ENCODE peak calls at places on chromosomes 3 and 15, in six cellular contexts. One of them, this sample, is unnamed.

GRCh38 chr3:16048435-16049318 is 125.8 kb upstream of the GALNT15 start:
- DNase-seq in epithelial cell of proximal tubule: no peak
- DNase-seq in body of pancreas: peak; percentile 51
- DNase-seq in transverse colon: peak; percentile 50
- DNase-seq in thoracic aorta: no peak
- DNase-seq in foreskin fibroblast: peak; percentile 88
- DNase-seq in this sample: no peak

GRCh38 chr15:62934236-62934971 is 108.1 kb upstream of the TPM1 start:
- DNase-seq in epithelial cell of proximal tubule: no peak
- DNase-seq in body of pancreas: no peak
- DNase-seq in transverse colon: no peak
- DNase-seq in thoracic aorta: no peak
- DNase-seq in foreskin fibroblast: no peak
- DNase-seq in this sample: no peak

GRCh38 chr3:56610669-56611335 is 53.8 kb downstream of the CCDC66 start:
- DNase-seq in epithelial cell of proximal tubule: no peak
- DNase-seq in body of pancreas: no peak
- DNase-seq in transverse colon: peak; percentile 12
- DNase-seq in thoracic aorta: no peak
- DNase-seq in foreskin fibroblast: no peak
- DNase-seq in this sample: no peak

GRCh38 chr3:120350431-120350941 is 1.3 kb upstream of the LRRC58 start:
- DNase-seq in epithelial cell of proximal tubule: peak; percentile 66
- DNase-seq in body of pancreas: peak; percentile 31
- DNase-seq in transverse colon: peak; percentile 12
- DNase-seq in thoracic aorta: no peak
- DNase-seq in foreskin fibroblast: peak; percentile 75
- DNase-seq in this sample: no peak

GRCh38 chr3:123072152-123072551 is 5.3 kb downstream of the PDIA5 start:
- DNase-seq in epithelial cell of proximal tubule: no peak
- DNase-seq in body of pancreas: peak; percentile 39
- DNase-seq in transverse colon: no peak
- DNase-seq in thoracic aorta: no peak
- DNase-seq in foreskin fibroblast: no peak
- DNase-seq in this sample: peak; percentile 53

GRCh38 chr3:177905173-177905894 is 630.9 kb upstream of the KCNMB2 start:
- DNase-seq in epithelial cell of proximal tubule: peak; percentile 22
- DNase-seq in body of pancreas: no peak
- DNase-seq in transverse colon: no peak
- DNase-seq in thoracic aorta: no peak
- DNase-seq in foreskin fibroblast: peak; percentile 56
- DNase-seq in this sample: no peak

GRCh38 chr3:17352620-17353019 is 389.8 kb downstream of the TBC1D5 start:
- DNase-seq in epithelial cell of proximal tubule: no peak
- DNase-seq in body of pancreas: no peak
- DNase-seq in transverse colon: no peak
- DNase-seq in thoracic aorta: no peak
- DNase-seq in foreskin fibroblast: no peak
- DNase-seq in this sample: no peak

GRCh38 chr3:119586707-119587317 is 7.5 kb downstream of the ADPRH start:
- DNase-seq in epithelial cell of proximal tubule: no peak
- DNase-seq in body of pancreas: no peak
- DNase-seq in transverse colon: no peak
- DNase-seq in thoracic aorta: no peak
- DNase-seq in foreskin fibroblast: no peak
- DNase-seq in this sample: no peak

GRCh38 chr3:126692858-126693257 is 11.2 kb upstream of the CHCHD6 start:
- DNase-seq in epithelial cell of proximal tubule: no peak
- DNase-seq in body of pancreas: no peak
- DNase-seq in transverse colon: no peak
- DNase-seq in thoracic aorta: no peak
- DNase-seq in foreskin fibroblast: no peak
- DNase-seq in this sample: no peak

GRCh38 chr3:23964537-23964936 is 19.5 kb downstream of the NR1D2 start:
- DNase-seq in epithelial cell of proximal tubule: no peak
- DNase-seq in body of pancreas: no peak
- DNase-seq in transverse colon: no peak
- DNase-seq in thoracic aorta: no peak
- DNase-seq in foreskin fibroblast: no peak
- DNase-seq in this sample: no peak

GRCh38 chr15:39997031-39997430 is 42.0 kb downstream of the SRP14 start:
- DNase-seq in epithelial cell of proximal tubule: no peak
- DNase-seq in body of pancreas: no peak
- DNase-seq in transverse colon: no peak
- DNase-seq in thoracic aorta: no peak
- DNase-seq in foreskin fibroblast: no peak
- DNase-seq in this sample: no peak

GRCh38 chr3:134419966-134420321 is 45.7 kb upstream of the AMOTL2 start:
- DNase-seq in epithelial cell of proximal tubule: no peak
- DNase-seq in body of pancreas: no peak
- DNase-seq in transverse colon: no peak
- DNase-seq in thoracic aorta: no peak
- DNase-seq in foreskin fibroblast: no peak
- DNase-seq in this sample: no peak

GRCh38 chr15:81257435-81257834 is 60.8 kb downstream of the IL16 start:
- DNase-seq in epithelial cell of proximal tubule: no peak
- DNase-seq in body of pancreas: no peak
- DNase-seq in transverse colon: no peak
- DNase-seq in thoracic aorta: no peak
- DNase-seq in foreskin fibroblast: no peak
- DNase-seq in this sample: no peak

GRCh38 chr3:149448331-149448831 is 26.1 kb upstream of the TM4SF4 start:
- DNase-seq in epithelial cell of proximal tubule: no peak
- DNase-seq in body of pancreas: no peak
- DNase-seq in transverse colon: no peak
- DNase-seq in thoracic aorta: no peak
- DNase-seq in foreskin fibroblast: peak; percentile 62
- DNase-seq in this sample: no peak

GRCh38 chr3:43692085-43692484 is 1.3 kb downstream of the ABHD5 start:
- DNase-seq in epithelial cell of proximal tubule: no peak
- DNase-seq in body of pancreas: no peak
- DNase-seq in transverse colon: no peak
- DNase-seq in thoracic aorta: no peak
- DNase-seq in foreskin fibroblast: no peak
- DNase-seq in this sample: no peak

GRCh38 chr3:155859859-155860258 is 5.6 kb upstream of the SLC33A1 start:
- DNase-seq in epithelial cell of proximal tubule: no peak
- DNase-seq in body of pancreas: no peak
- DNase-seq in transverse colon: no peak
- DNase-seq in thoracic aorta: no peak
- DNase-seq in foreskin fibroblast: peak; percentile 46
- DNase-seq in this sample: no peak

GRCh38 chr3:133393204-133393603 is 6.7 kb upstream of the BFSP2 start:
- DNase-seq in epithelial cell of proximal tubule: no peak
- DNase-seq in body of pancreas: no peak
- DNase-seq in transverse colon: no peak
- DNase-seq in thoracic aorta: no peak
- DNase-seq in foreskin fibroblast: no peak
- DNase-seq in this sample: no peak

GRCh38 chr3:9746330-9746729 is 3.4 kb upstream of the OGG1 start:
- DNase-seq in epithelial cell of proximal tubule: no peak
- DNase-seq in body of pancreas: no peak
- DNase-seq in transverse colon: no peak
- DNase-seq in thoracic aorta: no peak
- DNase-seq in foreskin fibroblast: peak; percentile 93
- DNase-seq in this sample: no peak

GRCh38 chr3:153438275-153438674 is 276.2 kb downstream of the RAP2B start:
- DNase-seq in epithelial cell of proximal tubule: no peak
- DNase-seq in body of pancreas: no peak
- DNase-seq in transverse colon: no peak
- DNase-seq in thoracic aorta: no peak
- DNase-seq in foreskin fibroblast: no peak
- DNase-seq in this sample: no peak

GRCh38 chr15:45831787-45832186 is 197.0 kb downstream of the SQOR start:
- DNase-seq in epithelial cell of proximal tubule: no peak
- DNase-seq in body of pancreas: no peak
- DNase-seq in transverse colon: no peak
- DNase-seq in thoracic aorta: no peak
- DNase-seq in foreskin fibroblast: no peak
- DNase-seq in this sample: no peak

GRCh38 chr3:107683447-107683846 is 160.7 kb downstream of the BBX start:
- DNase-seq in epithelial cell of proximal tubule: no peak
- DNase-seq in body of pancreas: no peak
- DNase-seq in transverse colon: no peak
- DNase-seq in thoracic aorta: no peak
- DNase-seq in foreskin fibroblast: peak; percentile 44
- DNase-seq in this sample: no peak

GRCh38 chr3:135759651-135760050 is 205.9 kb upstream of the PPP2R3A start:
- DNase-seq in epithelial cell of proximal tubule: no peak
- DNase-seq in body of pancreas: no peak
- DNase-seq in transverse colon: no peak
- DNase-seq in thoracic aorta: no peak
- DNase-seq in foreskin fibroblast: no peak
- DNase-seq in this sample: no peak

GRCh38 chr3:1551741-1552140 is 458.9 kb downstream of the CNTN6 start:
- DNase-seq in epithelial cell of proximal tubule: no peak
- DNase-seq in body of pancreas: no peak
- DNase-seq in transverse colon: no peak
- DNase-seq in thoracic aorta: no peak
- DNase-seq in foreskin fibroblast: no peak
- DNase-seq in this sample: no peak

GRCh38 chr3:41961061-41961749 is 698 bp downstream of the ULK4 start:
- DNase-seq in epithelial cell of proximal tubule: peak; percentile 7
- DNase-seq in body of pancreas: peak; percentile 46
- DNase-seq in transverse colon: peak; percentile 40
- DNase-seq in thoracic aorta: peak; percentile 12
- DNase-seq in foreskin fibroblast: peak; percentile 84
- DNase-seq in this sample: peak; percentile 39

GRCh38 chr3:119658994-119659393 is 1.4 kb downstream of the POPDC2 start:
- DNase-seq in epithelial cell of proximal tubule: no peak
- DNase-seq in body of pancreas: no peak
- DNase-seq in transverse colon: no peak
- DNase-seq in thoracic aorta: no peak
- DNase-seq in foreskin fibroblast: no peak
- DNase-seq in this sample: no peak

GRCh38 chr3:60301142-60301541 is 950.1 kb downstream of the FHIT start:
- DNase-seq in epithelial cell of proximal tubule: no peak
- DNase-seq in body of pancreas: no peak
- DNase-seq in transverse colon: no peak
- DNase-seq in thoracic aorta: no peak
- DNase-seq in foreskin fibroblast: peak; percentile 10
- DNase-seq in this sample: no peak

GRCh38 chr3:4797201-4797600 is 182.0 kb upstream of the BHLHE40 start:
- DNase-seq in epithelial cell of proximal tubule: no peak
- DNase-seq in body of pancreas: no peak
- DNase-seq in transverse colon: no peak
- DNase-seq in thoracic aorta: no peak
- DNase-seq in foreskin fibroblast: no peak
- DNase-seq in this sample: no peak

GRCh38 chr15:58951388-58952060 is 18.0 kb upstream of the SLTM start:
- DNase-seq in epithelial cell of proximal tubule: no peak
- DNase-seq in body of pancreas: peak; percentile 11
- DNase-seq in transverse colon: no peak
- DNase-seq in thoracic aorta: no peak
- DNase-seq in foreskin fibroblast: peak; percentile 85
- DNase-seq in this sample: no peak

GRCh38 chr3:118501152-118501551 is 533.5 kb downstream of the IGSF11 start:
- DNase-seq in epithelial cell of proximal tubule: no peak
- DNase-seq in body of pancreas: peak; percentile 54
- DNase-seq in transverse colon: peak; percentile 60
- DNase-seq in thoracic aorta: no peak
- DNase-seq in foreskin fibroblast: no peak
- DNase-seq in this sample: peak; percentile 39

DNA sequence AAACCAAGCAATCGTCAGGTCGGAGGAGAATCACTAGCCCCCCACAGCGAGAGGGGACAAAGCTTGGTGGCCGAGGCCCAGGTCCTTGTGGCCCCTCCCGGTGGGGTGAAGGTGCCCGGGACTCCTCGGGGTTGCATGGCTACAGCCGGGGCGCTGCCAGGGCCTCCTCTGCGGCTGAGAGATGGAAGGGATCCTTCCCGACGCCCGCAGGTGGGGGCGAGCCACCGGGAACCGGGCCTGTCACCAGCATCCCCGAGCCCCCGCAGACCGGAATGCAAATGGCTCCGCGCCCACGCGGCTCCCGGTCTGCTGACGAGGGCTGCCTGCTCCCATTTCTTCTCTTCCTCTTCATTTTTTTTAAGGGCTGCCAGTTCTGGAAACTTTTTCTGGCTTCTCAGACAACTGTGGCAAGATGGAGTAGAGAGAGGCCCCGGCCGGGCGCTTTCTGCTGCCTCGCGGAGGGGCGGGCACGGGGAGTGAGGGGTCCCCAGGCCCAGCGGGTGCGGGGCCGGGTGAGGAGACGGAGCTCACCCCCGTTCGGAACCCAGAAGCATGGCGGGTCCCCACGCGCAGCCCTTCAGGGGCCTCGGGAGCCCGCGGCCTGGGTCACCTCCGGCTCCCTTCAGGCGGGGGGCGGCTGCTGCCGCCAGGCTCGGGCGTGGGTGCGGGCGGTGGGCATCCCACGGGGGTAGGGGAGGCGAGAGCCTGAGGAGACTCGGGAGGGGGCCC is 27.5 kb downstream of the MELTF start:
- DNase-seq in epithelial cell of proximal tubule: no peak
- DNase-seq in body of pancreas: no peak
- DNase-seq in transverse colon: no peak
- DNase-seq in thoracic aorta: no peak
- DNase-seq in foreskin fibroblast: peak; percentile 53
- DNase-seq in this sample: no peak
- H3K4me3 ChIP-seq in epithelial cell of proximal tubule: peak overlapping the region; percentile 57
- H3K4me3 ChIP-seq in body of pancreas: no peak overlapping the region
- H3K4me3 ChIP-seq in transverse colon: peak overlapping the region; percentile 39
- H3K4me3 ChIP-seq in thoracic aorta: peak overlapping the region; percentile 86
- H3K4me3 ChIP-seq in foreskin fibroblast: peak overlapping the region; percentile 49
- H3K4me3 ChIP-seq in this sample: peak overlapping the region; percentile 67

GRCh38 chr15:26866298-26867198 is at the start of gene GABRA5:
- DNase-seq in epithelial cell of proximal tubule: no peak
- DNase-seq in body of pancreas: peak; percentile 29
- DNase-seq in transverse colon: no peak
- DNase-seq in thoracic aorta: no peak
- DNase-seq in foreskin fibroblast: no peak
- DNase-seq in this sample: no peak
- TF ChIP-seq CTCF in epithelial cell of proximal tubule: no peak
- TF ChIP-seq CTCF in body of pancreas: peak; percentile 25
- TF ChIP-seq CTCF in transverse colon: no peak
- TF ChIP-seq CTCF in thoracic aorta: no peak
- TF ChIP-seq CTCF in foreskin fibroblast: peak; percentile 7
- TF ChIP-seq CTCF in this sample: no peak

DNA sequence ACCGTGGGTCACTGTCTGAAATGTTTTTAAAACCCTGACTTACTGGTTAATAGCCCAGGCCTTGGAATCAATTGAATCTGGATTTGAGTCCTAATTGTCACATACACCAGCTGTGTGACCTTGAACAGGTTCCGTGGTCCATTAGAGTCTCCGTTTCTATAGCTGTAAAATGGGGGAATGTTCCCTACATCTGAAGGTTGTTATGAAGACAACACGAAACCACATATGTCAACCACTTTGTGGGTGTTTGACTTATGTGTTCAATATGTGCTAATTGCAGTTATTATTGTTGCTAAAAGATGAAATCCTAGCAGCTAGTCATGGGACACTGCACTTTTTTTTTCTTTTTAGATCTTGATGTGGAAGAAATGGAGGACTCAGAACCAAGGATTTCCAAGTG is 35.3 kb downstream of the ZBTB38 start:
- DNase-seq in epithelial cell of proximal tubule: no peak
- DNase-seq in body of pancreas: no peak
- DNase-seq in transverse colon: no peak
- DNase-seq in thoracic aorta: no peak
- DNase-seq in foreskin fibroblast: peak; percentile 57
- DNase-seq in this sample: no peak
- H3K4me3 ChIP-seq in epithelial cell of proximal tubule: no peak overlapping the region
- H3K4me3 ChIP-seq in body of pancreas: no peak overlapping the region
- H3K4me3 ChIP-seq in transverse colon: peak overlapping the region; percentile 77
- H3K4me3 ChIP-seq in thoracic aorta: peak overlapping the region; percentile 88
- H3K4me3 ChIP-seq in foreskin fibroblast: peak overlapping the region; percentile 42
- H3K4me3 ChIP-seq in this sample: peak overlapping the region; percentile 82

GRCh38 chr3:113533534-113533892 is 1.2 kb downstream of the SIDT1 start:
- DNase-seq in epithelial cell of proximal tubule: no peak
- DNase-seq in body of pancreas: no peak
- DNase-seq in transverse colon: no peak
- DNase-seq in thoracic aorta: no peak
- DNase-seq in foreskin fibroblast: no peak
- DNase-seq in this sample: no peak
- TF ChIP-seq CTCF in epithelial cell of proximal tubule: no peak
- TF ChIP-seq CTCF in body of pancreas: no peak
- TF ChIP-seq CTCF in transverse colon: no peak
- TF ChIP-seq CTCF in thoracic aorta: no peak
- TF ChIP-seq CTCF in foreskin fibroblast: no peak
- TF ChIP-seq CTCF in this sample: no peak